ENCODE peak calls at places on chromosomes 7 and 10, in five cellular contexts. R, P, J, M and H are unnamed samples.

GRCh38 chr7:150412518-150413247 is 33.6 kb downstream of the ZNF775 start:
- DNase-seq in P (no peak), J (no peak), M (no peak), R (no peak), H (no peak)

GRCh38 chr10:101629781-101630419 is 41.8 kb downstream of the DPCD start:
- DNase-seq in M (no peak), P (no peak), R (no peak), J (no peak), H (no peak)

GRCh38 chr7:105377903-105378302 is 10.8 kb downstream of the SRPK2 start:
- DNase-seq in M (no peak), R (no peak), J (no peak), P (no peak), H (no peak)

GRCh38 chr10:119516381-119517234 is 25.9 kb downstream of the RGS10 start:
- DNase-seq in R (no peak), P (no peak), J (peak; percentile 57), M (no peak), H (peak; percentile 49)

GRCh38 chr7:134515569-134516468 is 11.5 kb upstream of the AKR1B10 start:
- DNase-seq in P (no peak), J (no peak), R (no peak), M (no peak), H (no peak)

GRCh38 chr10:44965651-44966097 is 6.1 kb downstream of the RASSF4 start:
- DNase-seq in J (no peak), R (peak; percentile 83), M (no peak), P (no peak), H (no peak)

GRCh38 chr10:51109821-51110533 is 35.7 kb downstream of the PRKG1 start:
- DNase-seq in J (no peak), R (no peak), P (no peak), M (no peak), H (no peak)

GRCh38 chr10:23528419-23528818 is 89.5 kb downstream of the OTUD1 start:
- DNase-seq in M (no peak), P (no peak), J (no peak), R (no peak), H (no peak)

GRCh38 chr7:148286150-148286549 is 304.4 kb upstream of the C7orf33 start:
- DNase-seq in M (no peak), P (peak; percentile 44), R (no peak), J (no peak), H (no peak)

GRCh38 chr7:3105856-3106255 is 62.2 kb upstream of the CARD11 start:
- DNase-seq in P (no peak), J (no peak), M (no peak), R (no peak), H (no peak)

GRCh38 chr7:105521027-105521730 is 892 bp downstream of the PUS7 start:
- DNase-seq in P (peak; percentile 67), J (peak; percentile 40), R (peak; percentile 83), M (peak; percentile 17), H (peak; percentile 61)

GRCh38 chr7:155521743-155522398 is 24.5 kb downstream of the CNPY1 start:
- DNase-seq in M (no peak), J (no peak), R (no peak), P (no peak), H (no peak)

GRCh38 chr10:458466-458865 is 231.0 kb downstream of the DIP2C start:
- DNase-seq in J (no peak), M (no peak), P (no peak), R (peak; percentile 97), H (peak; percentile 28)

GRCh38 chr10:86344714-86345161 is 21.9 kb downstream of the GRID1 start:
- DNase-seq in R (no peak), P (no peak), M (no peak), J (no peak), H (no peak)

GRCh38 chr7:14020339-14020900 is 31.0 kb upstream of the ETV1 start:
- DNase-seq in M (no peak), J (no peak), P (no peak), R (no peak), H (no peak)

GRCh38 chr10:44578271-44578670 is 193.4 kb upstream of the CXCL12 start:
- DNase-seq in J (no peak), R (no peak), P (no peak), M (no peak), H (no peak)

GRCh38 chr7:10022957-10023356 is 950.7 kb upstream of the PHF14 start:
- DNase-seq in R (no peak), P (no peak), M (peak; percentile 5), J (no peak), H (no peak)

GRCh38 chr10:75407716-75408511 is 6.3 kb upstream of the ZNF503 start:
- DNase-seq in J (no peak), P (no peak), R (peak; percentile 11), M (no peak), H (peak; percentile 21)

GRCh38 chr10:46518028-46518725 is 38.3 kb downstream of the GPRIN2 start:
- DNase-seq in R (no peak), M (no peak), P (no peak), J (no peak), H (peak; percentile 3)

DNA sequence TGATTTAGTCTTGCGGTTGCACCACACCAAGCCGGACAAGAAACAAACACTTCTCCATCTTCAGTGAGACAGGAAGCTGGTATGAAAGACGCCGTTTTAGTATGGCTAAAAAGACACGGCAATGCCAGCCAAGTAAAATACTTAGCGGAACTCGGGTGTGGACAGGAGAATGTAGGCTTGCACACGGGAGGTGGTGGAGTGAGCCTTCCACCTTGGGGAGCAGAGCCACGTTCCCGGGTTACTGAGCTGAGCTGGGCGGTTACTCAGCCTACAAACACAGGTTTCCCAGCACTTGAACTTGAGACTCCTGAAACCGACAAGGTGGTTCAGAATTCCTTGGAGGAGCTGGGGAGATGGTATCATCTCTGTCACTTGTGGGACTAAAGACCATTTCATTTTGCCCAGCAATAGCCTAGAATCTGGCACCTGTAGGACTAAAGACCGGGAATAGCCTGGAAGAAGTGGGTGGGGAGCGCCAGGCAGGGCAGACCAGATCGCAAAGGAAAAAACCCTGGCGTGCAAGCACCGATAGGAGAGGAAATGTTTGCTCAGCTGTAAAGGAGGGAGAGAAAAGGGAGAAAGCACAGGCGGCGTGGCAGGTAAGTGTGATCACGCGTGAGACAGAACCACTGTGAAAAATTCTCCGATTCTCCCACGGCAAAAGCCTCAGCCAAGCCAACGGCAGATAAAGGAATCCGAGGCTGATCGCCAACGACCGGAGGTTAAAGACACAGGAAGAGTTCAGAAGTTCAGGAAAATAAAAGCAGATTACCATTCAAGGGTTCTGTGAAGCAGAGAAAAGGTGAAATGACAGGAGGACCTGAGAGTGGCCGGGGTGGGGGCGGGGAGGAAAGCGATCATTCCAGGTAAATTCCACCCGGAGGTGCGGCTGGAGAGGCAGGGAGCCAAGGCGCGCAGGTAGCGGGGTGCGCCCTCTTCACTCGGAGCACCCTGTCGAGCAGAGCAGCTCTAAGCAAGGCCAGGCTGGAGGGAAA is 35.0 kb upstream of the SEPHS1 start:
- DNase-seq in M (no peak), P (no peak), J (no peak), R (peak; percentile 95), H (peak; percentile 89)
- TF ChIP-seq POLR2A in M (no peak), P (no peak), J (no peak), R (peak; percentile 30), H (peak; percentile 38)

GRCh38 chr10:78033623-78034470 is at the start of gene RPS24:
- DNase-seq in M (peak; percentile 96), J (peak; percentile 79), P (peak; percentile 94), R (peak; percentile 98), H (peak; percentile 96)
- TF ChIP-seq POLR2A in M (peak; percentile 72), J (peak; percentile 99), P (peak; percentile 99), R (peak; percentile 94), H (peak; percentile 90)

GRCh38 chr7:33128990-33129805 is at the start of gene BBS9:
- DNase-seq in P (peak; percentile 88), R (peak; percentile 93), J (peak; percentile 71), M (peak; percentile 97), H (peak; percentile 95)
- TF ChIP-seq POLR2A in P (peak; percentile 70), R (peak; percentile 75), J (peak; percentile 23), M (peak; percentile 13), H (peak; percentile 42)

GRCh38 chr7:101604331-101604933 is 24.7 kb downstream of the MYL10 start:
- DNase-seq in R (no peak), J (no peak), M (no peak), P (no peak), H (no peak)

GRCh38 chr7:101602082-101602481 is 27.0 kb downstream of the MYL10 start:
- DNase-seq in J (no peak), R (no peak), P (no peak), M (no peak), H (no peak)

GRCh38 chr7:101599787-101600186 is 29.3 kb downstream of the MYL10 start:
- DNase-seq in M (no peak), P (no peak), J (no peak), R (no peak), H (no peak)

GRCh38 chr7:101605611-101606010 is 23.5 kb downstream of the MYL10 start:
- DNase-seq in J (no peak), M (no peak), R (no peak), P (no peak), H (no peak)

GRCh38 chr7:101602484-101603241 is 26.4 kb downstream of the MYL10 start:
- DNase-seq in J (peak; percentile 61), R (peak; percentile 77), P (peak; percentile 72), M (peak; percentile 62), H (peak; percentile 83)
- TF ChIP-seq POLR2A in J (no peak), R (no peak), P (no peak), M (no peak), H (no peak)

DNA sequence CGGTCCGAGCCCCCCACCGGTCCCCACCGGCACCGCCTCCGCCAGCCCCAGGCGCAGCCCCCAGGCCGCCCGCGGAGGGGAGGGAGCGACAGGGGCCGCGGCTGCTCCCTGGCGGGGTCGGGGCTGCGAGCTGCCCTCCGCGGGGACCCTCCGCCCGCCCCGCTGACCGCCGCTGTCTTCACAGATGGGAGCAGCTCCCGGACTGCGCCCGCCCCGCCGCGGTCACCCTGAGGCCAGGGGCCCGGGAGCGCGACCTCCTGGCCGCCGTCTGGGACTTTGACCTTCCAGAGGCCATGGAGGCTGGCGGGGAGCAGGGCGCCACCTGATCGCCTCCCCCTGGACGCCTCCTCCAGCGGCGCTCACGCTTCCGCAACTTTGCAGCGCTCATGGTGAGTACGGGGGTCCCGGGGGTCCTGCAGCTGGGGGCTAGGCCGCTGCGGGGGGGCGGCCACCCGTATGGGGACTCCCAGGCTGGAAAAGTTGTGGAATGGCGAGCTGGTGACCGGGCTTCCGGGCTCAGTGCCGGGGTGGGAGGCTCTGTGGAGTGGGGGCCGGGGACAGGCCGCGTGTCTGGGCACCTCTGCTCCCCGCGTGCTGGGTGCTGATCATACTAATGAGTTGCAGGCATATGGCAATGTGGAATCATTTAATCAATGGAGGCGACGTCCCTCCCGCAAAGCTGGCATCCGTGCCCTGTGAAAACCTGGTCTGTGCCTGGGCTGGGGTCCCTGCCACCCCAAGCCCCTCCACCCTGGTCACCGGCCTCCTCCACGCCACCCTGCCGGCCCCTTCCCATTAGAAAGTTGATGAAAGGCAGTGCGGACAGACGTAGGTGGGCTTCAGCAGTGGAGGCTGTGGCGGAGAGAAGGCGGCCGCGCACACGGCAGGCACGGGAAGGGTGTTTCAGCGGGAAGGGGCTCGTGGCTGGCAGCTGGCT is 1.1 kb downstream of the ADGRA1 start:
- DNase-seq in J (no peak), M (no peak), P (peak; percentile 8), R (no peak), H (no peak)
- TF ChIP-seq POLR2A in J (no peak), M (no peak), P (no peak), R (no peak), H (no peak)

GRCh38 chr7:16774294-16774693 is 20.7 kb downstream of the TSPAN13 start:
- DNase-seq in R (no peak), P (no peak), M (no peak), J (no peak), H (no peak)
- TF ChIP-seq POLR2A in R (no peak), P (no peak), M (no peak), J (no peak), H (no peak)